ENCODE peak calls at places on chromosomes 7 and 10, in five cellular contexts. M is K562, H is GM12878, C is HepG2, P is GM12892. U is an unnamed sample.

GRCh38 chr10:129849853-129850252 is 114.2 kb downstream of the EBF3 start:
- DNase-seq in M (no peak), P (no peak), C (no peak), H (no peak), U (no peak)

GRCh38 chr10:63206997-63207952 is 74.1 kb downstream of the NRBF2 start:
- DNase-seq in P (no peak), C (no peak), H (peak; percentile 36), M (no peak), U (no peak)

GRCh38 chr7:149809215-149809614 is 29.0 kb upstream of the ZNF862 start:
- DNase-seq in P (no peak), H (no peak), M (no peak), C (no peak), U (no peak)

GRCh38 chr7:101255841-101256240 is 11.0 kb upstream of the FIS1 start:
- DNase-seq in C (no peak), H (no peak), P (no peak), M (no peak), U (no peak)

GRCh38 chr10:68096913-68097509 is 12.3 kb upstream of the MYPN start:
- DNase-seq in M (peak; percentile 22), P (no peak), C (no peak), H (no peak), U (no peak)

GRCh38 chr7:142053988-142054387 is 57.5 kb upstream of the MGAM2 start:
- DNase-seq in M (no peak), P (no peak), H (no peak), C (no peak), U (no peak)

GRCh38 chr10:17199351-17199804 is 2.1 kb downstream of the TRDMT1 start:
- DNase-seq in H (no peak), C (no peak), P (no peak), M (peak; percentile 34), U (no peak)

GRCh38 chr7:41579961-41580935 is 122.6 kb downstream of the INHBA start:
- DNase-seq in H (no peak), C (no peak), M (no peak), P (no peak), U (no peak)

GRCh38 chr7:112263519-112263918 is 57.0 kb downstream of the ZNF277 start:
- DNase-seq in M (no peak), P (no peak), H (no peak), C (no peak), U (no peak)

GRCh38 chr10:104589871-104590270 is 51.2 kb upstream of the SORCS3 start:
- DNase-seq in H (no peak), C (no peak), M (no peak), P (no peak), U (no peak)

GRCh38 chr7:11343818-11344413 is 370.2 kb downstream of the PHF14 start:
- DNase-seq in P (no peak), C (peak; percentile 24), H (no peak), M (peak; percentile 26), U (no peak)

GRCh38 chr10:17981766-17982380 is 30.2 kb downstream of the SLC39A12 start:
- DNase-seq in C (no peak), P (no peak), H (no peak), M (no peak), U (no peak)

GRCh38 chr10:87935290-87936141 is 72.1 kb downstream of the PTEN start:
- DNase-seq in P (no peak), C (no peak), M (no peak), H (no peak), U (no peak)

GRCh38 chr10:51683031-51683830 is 16.2 kb downstream of the CSTF2T start:
- DNase-seq in H (no peak), P (no peak), C (no peak), M (no peak), U (no peak)

GRCh38 chr7:141671705-141672496 is 30.1 kb downstream of the DENND11 start:
- DNase-seq in M (no peak), H (no peak), C (no peak), P (no peak), U (no peak)

GRCh38 chr7:99928994-99929729 is at the start of gene GJC3:
- DNase-seq in M (peak; percentile 79), P (no peak), C (peak; percentile 70), H (no peak), U (peak; percentile 21)

GRCh38 chr7:919114-919442 is 35.4 kb downstream of the ADAP1 start:
- DNase-seq in P (no peak), M (no peak), C (no peak), H (no peak), U (no peak)

GRCh38 chr7:156993021-156993924 is 17.2 kb downstream of the MNX1 start:
- DNase-seq in M (no peak), P (no peak), H (no peak), C (no peak), U (no peak)

GRCh38 chr10:4130685-4131084 is 345.7 kb upstream of the KLF6 start:
- DNase-seq in H (no peak), M (no peak), C (no peak), P (no peak), U (no peak)

DNA sequence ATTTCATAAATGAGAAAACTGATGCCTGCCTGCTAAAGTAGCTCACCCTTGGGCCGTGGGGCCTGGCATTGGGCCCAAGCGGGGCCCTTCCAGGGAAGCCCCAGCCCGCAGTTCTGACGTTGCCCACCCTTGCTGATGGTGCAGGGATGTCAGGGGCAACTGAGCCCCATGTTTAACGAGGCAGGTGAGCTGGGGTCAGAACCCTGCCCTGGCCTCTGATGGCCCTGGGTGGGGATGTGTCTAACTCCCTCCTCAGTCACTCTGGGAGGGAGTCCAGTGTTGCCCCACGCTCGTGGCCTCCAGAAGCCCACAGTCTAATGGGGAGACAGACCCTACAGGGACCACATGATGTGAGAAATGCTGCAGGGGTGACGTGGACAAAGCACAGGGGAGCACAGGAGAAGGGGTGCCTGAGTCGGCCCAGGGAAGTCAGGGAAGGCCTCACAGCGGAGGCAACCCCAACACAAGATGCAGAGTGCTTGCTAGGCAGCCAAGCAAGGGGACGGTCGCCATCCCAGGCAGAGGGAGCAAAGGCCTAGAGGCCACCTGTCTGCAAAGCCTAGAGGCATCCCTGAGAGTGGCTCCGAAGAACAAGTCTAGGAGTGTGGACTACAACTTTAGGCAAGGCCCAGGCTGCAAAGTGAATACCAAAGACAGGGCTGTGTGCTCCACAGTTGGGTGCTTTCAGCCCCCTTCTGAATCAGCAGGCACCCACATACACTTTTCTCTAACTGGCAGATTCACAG is 25.2 kb downstream of the DDIT4 start:
- DNase-seq in C (no peak), H (no peak), M (no peak), P (no peak), U (no peak)
- TF ChIP-seq TAF1 in C (no peak), H (no peak), M (no peak), P (no peak), U (no peak)

GRCh38 chr10:113259841-113260240 is 293.0 kb upstream of the HABP2 start:
- DNase-seq in M (no peak), P (no peak), H (no peak), C (no peak), U (no peak)
- TF ChIP-seq POLR2A in M (no peak), P (no peak), H (no peak), C (no peak), U (no peak)

GRCh38 chr10:3124412-3125175 is 48.0 kb downstream of the PITRM1 start:
- DNase-seq in M (no peak), C (no peak), H (no peak), P (no peak), U (no peak)

GRCh38 chr10:3123571-3124411 is 48.8 kb downstream of the PITRM1 start:
- DNase-seq in P (no peak), M (no peak), H (no peak), C (no peak), U (no peak)

GRCh38 chr10:3119796-3120459 is 52.6 kb downstream of the PFKP start:
- DNase-seq in M (peak; percentile 50), H (no peak), P (no peak), C (no peak), U (peak; percentile 55)

GRCh38 chr10:3122034-3122433 is 50.5 kb downstream of the PITRM1 start:
- DNase-seq in H (no peak), P (no peak), C (no peak), M (no peak), U (no peak)

GRCh38 chr10:3122486-3123205 is 49.9 kb downstream of the PITRM1 start:
- DNase-seq in C (no peak), H (no peak), M (no peak), P (no peak), U (no peak)
- TF ChIP-seq TAF1 in C (no peak), H (no peak), M (no peak), P (no peak), U (no peak)

GRCh38 chr10:49298990-49299815 is at the start of gene C10orf71:
- DNase-seq in H (no peak), P (no peak), M (peak; percentile 67), C (no peak), U (no peak)

GRCh38 chr10:49301302-49301701 is 2.3 kb downstream of the C10orf71 start:
- DNase-seq in M (no peak), H (no peak), C (no peak), P (no peak), U (no peak)

GRCh38 chr10:49298666-49298989 is 342 bp upstream of the C10orf71 start:
- DNase-seq in H (no peak), M (peak; percentile 52), C (no peak), P (no peak), U (no peak)

GRCh38 chr10:49299816-49300139 is 808 bp downstream of the C10orf71 start:
- DNase-seq in C (no peak), P (peak; percentile 28), M (peak; percentile 53), H (no peak), U (peak; percentile 53)

DNA sequence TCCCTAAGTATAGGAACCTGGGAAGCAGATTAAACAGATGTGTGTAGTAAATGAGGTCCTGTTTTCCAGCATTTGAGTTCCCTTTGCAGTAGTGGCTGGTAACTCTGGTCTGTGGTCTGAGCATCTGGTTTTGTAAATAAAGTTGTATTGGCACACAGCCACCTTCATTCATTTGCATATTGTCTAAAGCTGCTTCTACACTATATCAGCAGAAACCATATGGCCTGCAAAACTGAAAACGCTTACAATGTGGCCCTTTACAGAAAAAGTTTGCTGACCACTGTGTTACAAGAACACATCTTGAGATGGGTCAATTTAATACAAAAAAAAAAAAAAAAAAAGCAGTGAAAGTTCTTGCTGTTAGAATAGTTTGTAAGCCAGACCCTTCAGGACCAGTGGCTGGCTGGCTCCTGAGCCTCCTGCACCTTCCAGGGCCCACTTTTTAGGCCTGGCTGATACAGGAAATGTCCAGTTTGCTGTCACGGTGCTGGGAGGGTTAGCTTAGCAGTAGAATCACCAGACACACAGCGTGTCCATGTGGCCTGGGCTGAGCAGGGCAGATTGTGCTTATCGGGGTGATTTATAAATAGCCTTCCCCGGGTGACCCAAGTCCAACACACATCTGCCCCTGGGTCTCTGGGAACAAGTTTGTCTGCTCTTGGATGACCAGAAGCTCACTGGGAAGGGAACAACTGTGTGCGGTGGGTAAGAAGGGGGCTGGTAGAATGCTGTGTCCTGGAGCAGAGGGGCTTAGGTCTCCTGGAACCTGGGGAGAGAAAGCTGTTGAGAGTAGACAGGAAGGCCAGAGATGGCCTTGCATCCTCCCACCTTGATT is 1.4 kb downstream of the C10orf71 start:
- DNase-seq in M (peak; percentile 94), H (peak; percentile 59), P (no peak), C (no peak), U (no peak)
- TF ChIP-seq POLR2A in M (peak; percentile 56), H (no peak), P (no peak), C (no peak), U (no peak)